ENCODE peak calls at places on chromosomes 13 and 19, in five cellular contexts. S is activated CD8-positive, alpha-beta memory T cell treated with anti-CD3 and anti-CD28 coated beads for 48 hours; C is EH; M is HTR-8/SVneo; W is glomerular endothelial cell. O is an unnamed sample.

GRCh38 chr13:29284726-29285125 is 310.8 kb downstream of the SLC7A1 start:
- DNase-seq in C (peak), M (no peak), W (no peak), S (no peak), O (no peak)

GRCh38 chr13:74062933-74063332 is 71.3 kb downstream of the KLF12 start:
- DNase-seq in M (no peak), W (no peak), S (no peak), C (peak), O (no peak)

GRCh38 chr19:49809155-49809986 is 3.7 kb downstream of the FUZ start:
- DNase-seq in C (peak), M (no peak), W (no peak), S (no peak), O (no peak)

GRCh38 chr13:78040431-78040830 is 121.8 kb upstream of the EDNRB start:
- DNase-seq in W (no peak), S (no peak), C (no peak), M (no peak), O (no peak)

GRCh38 chr13:33349996-33350826 is 64.7 kb upstream of the STARD13 start:
- DNase-seq in W (no peak), M (peak), S (no peak), C (peak), O (no peak)

GRCh38 chr13:68995972-68996670 is 1111.5 kb upstream of the ATXN8OS start:
- DNase-seq in S (no peak), W (no peak), C (no peak), M (no peak), O (no peak)

GRCh38 chr13:75264611-75265010 is 217.4 kb downstream of the TBC1D4 start:
- DNase-seq in W (no peak), C (no peak), S (no peak), M (no peak), O (no peak)

GRCh38 chr13:22262328-22262920 is 591.6 kb downstream of the FGF9 start:
- DNase-seq in W (no peak), S (no peak), C (no peak), M (no peak), O (no peak)

GRCh38 chr13:47252627-47253026 is 355.8 kb upstream of the HTR2A start:
- DNase-seq in C (peak), S (no peak), M (no peak), W (no peak), O (no peak)

GRCh38 chr13:34035676-34036325 is 217.9 kb downstream of the RFC3 start:
- DNase-seq in M (no peak), W (no peak), S (no peak), C (peak), O (no peak)

GRCh38 chr19:10858204-10858828 is 10.1 kb downstream of the C19orf38 start:
- DNase-seq in W (no peak), C (peak), M (no peak), S (no peak), O (no peak)

GRCh38 chr13:93875527-93875926 is 604.0 kb downstream of the DCT start:
- DNase-seq in C (peak), W (no peak), S (no peak), M (no peak), O (no peak)

GRCh38 chr19:48812094-48812929 is 1.5 kb upstream of the BCAT2 start:
- DNase-seq in C (peak), M (peak), W (no peak), S (no peak), O (no peak)

GRCh38 chr19:41403181-41403970 is 5.8 kb downstream of the BCKDHA start:
- DNase-seq in C (no peak), M (no peak), S (no peak), W (no peak), O (no peak)

GRCh38 chr19:41479757-41480191 is 36.8 kb downstream of the ERICH4 start:
- DNase-seq in W (peak), M (no peak), C (no peak), S (no peak), O (no peak)

GRCh38 chr19:11324079-11324661 is 15.3 kb downstream of the RAB3D start:
- DNase-seq in M (peak), S (no peak), W (no peak), C (peak), O (peak)

GRCh38 chr13:27018230-27018875 is 153.3 kb downstream of the USP12 start:
- DNase-seq in W (no peak), C (peak), M (no peak), S (no peak), O (no peak)

GRCh38 chr19:14054721-14055120 is 7.2 kb downstream of the PALM3 start:
- DNase-seq in S (no peak), C (no peak), M (no peak), W (no peak), O (no peak)

GRCh38 chr13:71799320-71799719 is 67.7 kb downstream of the DACH1 start:
- DNase-seq in W (no peak), M (no peak), S (no peak), C (no peak), O (no peak)

GRCh38 chr13:86174632-86175031 is 375.4 kb upstream of the SLITRK6 start:
- DNase-seq in W (no peak), S (no peak), M (no peak), C (no peak), O (no peak)

GRCh38 chr13:97328222-97328790 is 105.7 kb upstream of the RAP2A start:
- DNase-seq in S (no peak), M (peak), C (peak), W (no peak), O (peak)

GRCh38 chr13:64234255-64234654 is 2818.6 kb upstream of the PCDH20 start:
- DNase-seq in M (peak), W (peak), C (peak), S (no peak), O (no peak)

GRCh38 chr19:1098177-1099051 is 3.2 kb upstream of the POLR2E start:
- DNase-seq in M (no peak), C (peak), W (no peak), S (no peak), O (no peak)

GRCh38 chr13:94435604-94436226 is 43.8 kb downstream of the DCT start:
- DNase-seq in S (no peak), M (peak), W (peak), C (peak), O (peak)

GRCh38 chr19:45955905-45956608 is 17.6 kb downstream of the NOVA2 start:
- DNase-seq in S (no peak), M (no peak), W (peak), C (no peak), O (no peak)

GRCh38 chr13:73556902-73557301 is 498.1 kb downstream of the KLF5 start:
- DNase-seq in W (no peak), C (no peak), M (no peak), S (no peak), O (no peak)

GRCh38 chr19:46944123-46944718 is 75.4 kb upstream of the NPAS1 start:
- DNase-seq in W (no peak), M (no peak), S (no peak), C (no peak), O (no peak)

GRCh38 chr13:52830946-52831345 is 17.5 kb downstream of the PCDH8 start:
- DNase-seq in C (peak), S (no peak), M (no peak), W (no peak), O (no peak)

GRCh38 chr13:113367771-113368170 is 3.8 kb upstream of the GRTP1 start:
- DNase-seq in C (no peak), S (no peak), M (no peak), W (no peak), O (no peak)

GRCh38 chr13:100209857-100210580 is 121.1 kb downstream of the PCCA start:
- DNase-seq in W (no peak), S (no peak), M (no peak), C (peak), O (peak)

GRCh38 chr19:13121551-13122274 is 3.6 kb downstream of the NACC1 start:
- DNase-seq in M (no peak), S (no peak), C (no peak), W (no peak), O (no peak)